ENCODE peak calls at places on chromosomes 16 and 17, in six cellular contexts. One of them, this sample, is unnamed.

GRCh38 chr17:3039748-3040147 is 23.7 kb downstream of the OR1D5 start:
- DNase-seq in body of pancreas: no peak
- DNase-seq in IMR-90: peak; percentile 26
- DNase-seq in GM23338: no peak
- DNase-seq in ascending aorta: no peak
- DNase-seq in heart left ventricle: no peak
- DNase-seq in this sample: no peak

GRCh38 chr17:83196973-83197880 is 117.8 kb downstream of the METRNL start:
- DNase-seq in heart left ventricle: peak; percentile 56
- DNase-seq in ascending aorta: peak; percentile 7
- DNase-seq in body of pancreas: peak; percentile 4
- DNase-seq in GM23338: no peak
- DNase-seq in IMR-90: no peak
- DNase-seq in this sample: no peak

GRCh38 chr17:43620147-43620944 is 41.4 kb downstream of the MEOX1 start:
- DNase-seq in heart left ventricle: no peak
- DNase-seq in body of pancreas: no peak
- DNase-seq in GM23338: no peak
- DNase-seq in IMR-90: no peak
- DNase-seq in ascending aorta: no peak
- DNase-seq in this sample: no peak

GRCh38 chr16:397736-398332 is 835 bp downstream of the NME4 start:
- DNase-seq in heart left ventricle: no peak
- DNase-seq in GM23338: peak; percentile 87
- DNase-seq in ascending aorta: peak; percentile 31
- DNase-seq in IMR-90: peak; percentile 61
- DNase-seq in body of pancreas: peak; percentile 86
- DNase-seq in this sample: no peak

GRCh38 chr16:8912793-8913192 is 30.6 kb downstream of the LITAFD start:
- DNase-seq in body of pancreas: no peak
- DNase-seq in IMR-90: no peak
- DNase-seq in ascending aorta: no peak
- DNase-seq in heart left ventricle: no peak
- DNase-seq in GM23338: no peak
- DNase-seq in this sample: no peak

GRCh38 chr17:18951941-18952842 is at the start of gene SLC5A10:
- DNase-seq in body of pancreas: no peak
- DNase-seq in heart left ventricle: no peak
- DNase-seq in ascending aorta: no peak
- DNase-seq in IMR-90: no peak
- DNase-seq in GM23338: peak; percentile 64
- DNase-seq in this sample: no peak

GRCh38 chr17:56785997-56786680 is 47.6 kb downstream of the C17orf67 start:
- DNase-seq in heart left ventricle: no peak
- DNase-seq in body of pancreas: no peak
- DNase-seq in ascending aorta: no peak
- DNase-seq in GM23338: no peak
- DNase-seq in IMR-90: no peak
- DNase-seq in this sample: no peak

GRCh38 chr17:78315355-78316114 is 44.3 kb downstream of the SOCS3 start:
- DNase-seq in heart left ventricle: peak; percentile 77
- DNase-seq in GM23338: peak; percentile 35
- DNase-seq in IMR-90: peak; percentile 92
- DNase-seq in ascending aorta: peak; percentile 76
- DNase-seq in body of pancreas: peak; percentile 65
- DNase-seq in this sample: no peak

GRCh38 chr16:85718153-85718477 is 29.4 kb upstream of the GINS2 start:
- DNase-seq in GM23338: no peak
- DNase-seq in IMR-90: no peak
- DNase-seq in body of pancreas: no peak
- DNase-seq in ascending aorta: no peak
- DNase-seq in heart left ventricle: no peak
- DNase-seq in this sample: no peak

GRCh38 chr16:88940196-88941050 is 36.6 kb downstream of the CBFA2T3 start:
- DNase-seq in GM23338: peak; percentile 61
- DNase-seq in ascending aorta: no peak
- DNase-seq in body of pancreas: peak; percentile 81
- DNase-seq in IMR-90: no peak
- DNase-seq in heart left ventricle: peak; percentile 75
- DNase-seq in this sample: no peak

GRCh38 chr17:81995463-81996231 is 18.2 kb downstream of the ASPSCR1 start:
- DNase-seq in GM23338: peak; percentile 70
- DNase-seq in IMR-90: no peak
- DNase-seq in ascending aorta: no peak
- DNase-seq in body of pancreas: no peak
- DNase-seq in heart left ventricle: peak; percentile 58
- DNase-seq in this sample: no peak

GRCh38 chr17:50028207-50029120 is 27.4 kb upstream of the ITGA3 start:
- DNase-seq in heart left ventricle: no peak
- DNase-seq in body of pancreas: peak; percentile 49
- DNase-seq in IMR-90: peak; percentile 30
- DNase-seq in ascending aorta: no peak
- DNase-seq in GM23338: peak; percentile 83
- DNase-seq in this sample: no peak

GRCh38 chr16:84613408-84614071 is 4.3 kb downstream of the COTL1 start:
- DNase-seq in heart left ventricle: no peak
- DNase-seq in ascending aorta: no peak
- DNase-seq in body of pancreas: no peak
- DNase-seq in GM23338: no peak
- DNase-seq in IMR-90: no peak
- DNase-seq in this sample: no peak

GRCh38 chr16:70676571-70677498 is 9.0 kb downstream of the MTSS2 start:
- DNase-seq in body of pancreas: no peak
- DNase-seq in ascending aorta: no peak
- DNase-seq in GM23338: no peak
- DNase-seq in heart left ventricle: no peak
- DNase-seq in IMR-90: no peak
- DNase-seq in this sample: no peak

GRCh38 chr16:73172621-73173312 is 124.8 kb upstream of the ZFHX3 start:
- DNase-seq in ascending aorta: no peak
- DNase-seq in body of pancreas: peak; percentile 96
- DNase-seq in GM23338: peak; percentile 70
- DNase-seq in IMR-90: peak; percentile 91
- DNase-seq in heart left ventricle: peak; percentile 88
- DNase-seq in this sample: no peak

GRCh38 chr17:65712383-65713267 is 151.2 kb upstream of the AXIN2 start:
- DNase-seq in IMR-90: no peak
- DNase-seq in body of pancreas: no peak
- DNase-seq in heart left ventricle: no peak
- DNase-seq in GM23338: no peak
- DNase-seq in ascending aorta: no peak
- DNase-seq in this sample: no peak

GRCh38 chr16:49631521-49632041 is 224.3 kb downstream of the ZNF423 start:
- DNase-seq in IMR-90: peak; percentile 23
- DNase-seq in heart left ventricle: no peak
- DNase-seq in body of pancreas: no peak
- DNase-seq in GM23338: no peak
- DNase-seq in ascending aorta: no peak
- DNase-seq in this sample: no peak

GRCh38 chr17:1055231-1055630 is 58.3 kb downstream of the TIMM22 start:
- DNase-seq in heart left ventricle: peak; percentile 7
- DNase-seq in body of pancreas: no peak
- DNase-seq in GM23338: no peak
- DNase-seq in ascending aorta: no peak
- DNase-seq in IMR-90: no peak
- DNase-seq in this sample: no peak

GRCh38 chr17:64443086-64443760 is 5.7 kb upstream of the MILR1 start:
- DNase-seq in IMR-90: no peak
- DNase-seq in heart left ventricle: no peak
- DNase-seq in GM23338: peak; percentile 2
- DNase-seq in body of pancreas: no peak
- DNase-seq in ascending aorta: no peak
- DNase-seq in this sample: no peak

GRCh38 chr16:19346335-19346922 is 60.9 kb downstream of the CLEC19A start:
- DNase-seq in body of pancreas: no peak
- DNase-seq in GM23338: no peak
- DNase-seq in ascending aorta: no peak
- DNase-seq in IMR-90: no peak
- DNase-seq in heart left ventricle: no peak
- DNase-seq in this sample: no peak

GRCh38 chr16:51538707-51539604 is 387.9 kb upstream of the SALL1 start:
- DNase-seq in ascending aorta: no peak
- DNase-seq in heart left ventricle: no peak
- DNase-seq in GM23338: no peak
- DNase-seq in body of pancreas: no peak
- DNase-seq in IMR-90: peak; percentile 92
- DNase-seq in this sample: no peak

DNA sequence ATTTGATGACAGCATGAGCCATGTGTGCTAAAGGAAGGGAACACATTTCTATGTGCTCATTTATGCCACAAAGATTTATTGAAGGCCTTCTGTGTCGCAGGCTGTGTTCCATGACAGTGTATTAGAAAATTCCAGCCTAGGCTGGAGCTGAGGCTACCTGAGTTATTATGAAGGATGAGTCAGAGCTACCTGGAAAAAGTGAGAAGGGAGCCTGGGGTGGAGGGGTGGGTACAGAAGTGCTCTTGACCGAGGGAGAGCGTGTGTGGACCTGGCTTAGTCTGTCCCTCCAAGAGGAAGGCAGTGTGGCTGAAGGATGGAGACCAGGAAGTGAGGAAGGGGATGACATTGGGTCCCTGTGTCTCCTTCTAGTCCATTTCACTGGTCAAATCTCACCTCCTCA is 98.3 kb downstream of the N4BP1 start:
- DNase-seq in GM23338: no peak
- DNase-seq in IMR-90: no peak
- DNase-seq in heart left ventricle: no peak
- DNase-seq in body of pancreas: no peak
- DNase-seq in ascending aorta: no peak
- DNase-seq in this sample: no peak
- H3K27ac ChIP-seq in GM23338: no peak overlapping the region
- H3K27ac ChIP-seq in IMR-90: no peak overlapping the region
- H3K27ac ChIP-seq in heart left ventricle: no peak overlapping the region
- H3K27ac ChIP-seq in body of pancreas: no peak overlapping the region
- H3K27ac ChIP-seq in ascending aorta: no peak overlapping the region
- H3K27ac ChIP-seq in this sample: no peak overlapping the region

DNA sequence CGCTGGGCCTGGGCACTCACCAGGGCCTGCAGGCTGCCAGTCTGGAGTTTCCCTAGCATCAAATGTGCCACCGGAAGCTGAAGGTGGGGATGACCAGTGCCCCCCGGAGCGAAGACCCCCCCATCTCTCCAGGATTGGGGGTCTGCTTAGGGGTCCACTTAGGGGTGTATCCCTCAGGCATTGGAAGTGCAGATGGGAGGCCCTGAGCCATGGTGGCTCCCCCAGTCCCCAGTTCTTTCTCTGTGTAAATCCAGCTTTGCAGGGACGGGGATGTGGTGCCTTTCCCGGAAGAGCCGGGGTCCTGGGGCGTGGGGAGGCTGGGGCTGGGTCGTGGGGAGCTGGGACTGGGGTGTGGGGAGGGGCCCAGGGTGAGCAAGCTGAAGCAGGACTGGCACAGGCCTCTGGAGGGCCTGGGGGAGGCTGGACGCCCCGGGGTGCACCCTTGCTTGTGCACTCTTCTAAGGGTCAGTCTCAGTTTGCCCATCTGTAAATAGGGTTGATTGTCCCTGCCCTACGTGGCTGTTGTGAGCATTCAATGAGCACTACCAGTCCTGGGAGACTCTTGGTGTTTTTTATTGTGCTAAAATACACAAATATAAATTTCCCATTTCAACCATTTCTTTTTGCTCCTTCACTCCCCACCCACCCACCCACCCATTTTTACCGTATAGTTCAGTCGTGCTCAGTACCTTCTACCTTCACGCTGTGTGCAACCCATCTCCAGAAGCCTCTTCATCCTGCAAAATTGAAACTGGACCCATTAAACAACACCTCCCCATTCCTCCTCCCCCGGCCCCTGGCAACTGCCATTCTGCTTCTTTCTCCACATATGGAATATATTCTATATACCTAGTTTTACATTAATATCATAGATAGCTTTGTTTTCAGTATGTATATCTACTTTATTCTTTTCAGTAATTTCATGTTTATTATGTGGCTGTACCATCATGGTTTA is 7.7 kb upstream of the TBC1D3B start:
- DNase-seq in ascending aorta: no peak
- DNase-seq in heart left ventricle: no peak
- DNase-seq in body of pancreas: no peak
- DNase-seq in IMR-90: no peak
- DNase-seq in GM23338: no peak
- DNase-seq in this sample: no peak
- H3K4me3 ChIP-seq in ascending aorta: peak overlapping the region; percentile 46
- H3K4me3 ChIP-seq in heart left ventricle: peak overlapping the region; percentile 63
- H3K4me3 ChIP-seq in body of pancreas: no peak overlapping the region
- H3K4me3 ChIP-seq in IMR-90: no peak overlapping the region
- H3K4me3 ChIP-seq in GM23338: peak overlapping the region; percentile 89
- H3K4me3 ChIP-seq in this sample: peak overlapping the region; percentile 62

DNA sequence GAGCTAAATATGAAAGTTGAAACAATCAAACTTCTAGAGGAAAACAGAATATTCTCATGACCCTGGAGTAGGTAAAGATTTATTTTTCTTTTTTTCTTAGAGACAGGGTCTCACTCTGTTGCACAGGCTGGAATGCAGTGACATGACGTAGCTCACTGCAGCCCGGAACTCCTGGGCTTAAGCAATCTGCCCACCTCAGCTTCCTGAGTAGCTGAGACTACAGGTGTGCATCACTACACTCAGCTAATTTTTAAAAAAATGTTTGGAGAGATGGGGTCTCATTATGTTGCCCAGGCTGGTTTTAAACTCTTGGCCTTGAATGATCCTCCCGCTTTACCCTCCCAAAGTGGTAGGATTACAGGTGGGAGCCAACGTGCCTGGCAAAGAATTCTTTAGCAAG is 15.5 kb downstream of the IKZF3 start:
- DNase-seq in heart left ventricle: no peak
- DNase-seq in ascending aorta: no peak
- DNase-seq in GM23338: no peak
- DNase-seq in body of pancreas: no peak
- DNase-seq in IMR-90: no peak
- DNase-seq in this sample: no peak
- H3K27me3 ChIP-seq in heart left ventricle: peaks cover 4% of the 10 kb centered on the region
- H3K27me3 ChIP-seq in ascending aorta: peaks cover 3% of the 10 kb centered on the region
- H3K27me3 ChIP-seq in GM23338: no peaks in the 10 kb centered on the region
- H3K27me3 ChIP-seq in body of pancreas: no peaks in the 10 kb centered on the region
- H3K27me3 ChIP-seq in IMR-90: peaks cover 38% of the 10 kb centered on the region
- H3K27me3 ChIP-seq in this sample: no peaks in the 10 kb centered on the region

DNA sequence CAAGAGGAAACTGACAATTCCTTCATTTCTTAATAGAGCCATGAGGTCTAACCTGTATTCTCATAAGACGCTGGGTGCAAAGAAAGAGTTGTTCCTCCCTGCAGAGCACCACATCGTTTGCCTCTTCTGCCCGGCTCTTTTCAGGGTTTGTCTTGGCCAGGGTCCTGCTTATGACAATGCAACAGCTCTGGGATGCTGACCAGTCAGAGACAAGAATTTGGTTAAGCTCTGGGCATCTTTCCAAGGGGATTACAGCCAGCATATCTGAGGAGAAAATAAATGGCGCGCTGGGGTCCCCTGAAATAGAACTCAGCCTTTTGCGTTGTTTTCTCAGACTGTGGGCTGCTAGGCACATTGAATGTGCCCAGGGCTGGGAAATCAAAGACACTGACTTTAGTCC is 128.6 kb downstream of the SHISA6 start:
- DNase-seq in IMR-90: no peak
- DNase-seq in heart left ventricle: no peak
- DNase-seq in body of pancreas: no peak
- DNase-seq in ascending aorta: no peak
- DNase-seq in GM23338: no peak
- DNase-seq in this sample: no peak
- H3K27ac ChIP-seq in IMR-90: no peak overlapping the region
- H3K27ac ChIP-seq in heart left ventricle: no peak overlapping the region
- H3K27ac ChIP-seq in body of pancreas: no peak overlapping the region
- H3K27ac ChIP-seq in ascending aorta: no peak overlapping the region
- H3K27ac ChIP-seq in GM23338: no peak overlapping the region
- H3K27ac ChIP-seq in this sample: no peak overlapping the region